ENCODE peak calls at places on chromosomes 2 and 18, in five cellular contexts. W is neural crest cell; D is mesothelial cell of epicardium; Q is activated CD4-positive, alpha-beta T cell treated with anti-CD3 and anti-CD28 coated beads, Interleukin-2, amount 50 U/mL, for 1 hour; K is HT1080. R is an unnamed sample.

GRCh38 chr2:237327191-237327590 is 86.8 kb downstream of the COL6A3 start:
- DNase-seq in K (no peak), D (no peak), W (no peak), Q (no peak), R (peak; percentile 83)

GRCh38 chr2:241636182-241636982 is 576 bp downstream of the THAP4 start:
- DNase-seq in D (no peak), Q (peak; percentile 12), W (peak; percentile 18), K (peak; percentile 36), R (no peak)

GRCh38 chr2:72984172-72984671 is 66.9 kb downstream of the EMX1 start:
- DNase-seq in D (no peak), W (no peak), K (no peak), Q (no peak), R (peak; percentile 75)

GRCh38 chr18:48290162-48290926 is 118.8 kb downstream of the ZBTB7C start:
- DNase-seq in W (no peak), D (no peak), K (peak; percentile 38), Q (no peak), R (no peak)

GRCh38 chr2:232522014-232522854 is 2.0 kb downstream of the PRSS56 start:
- DNase-seq in D (peak; percentile 61), Q (peak; percentile 70), K (no peak), W (peak; percentile 74), R (peak; percentile 87)

GRCh38 chr18:78974115-78974740 is 5.4 kb upstream of the SALL3 start:
- DNase-seq in K (no peak), W (no peak), D (no peak), Q (no peak), R (no peak)

GRCh38 chr2:127541849-127542630 is 6.6 kb downstream of the MYO7B start:
- DNase-seq in W (no peak), Q (no peak), D (no peak), K (no peak), R (no peak)

GRCh38 chr2:161017780-161018440 is 142.3 kb upstream of the TANK start:
- DNase-seq in K (no peak), D (no peak), W (no peak), Q (no peak), R (no peak)

GRCh38 chr2:240876035-240876474 is 7.4 kb downstream of the AGXT start:
- DNase-seq in D (no peak), W (no peak), K (no peak), Q (no peak), R (no peak)

GRCh38 chr2:162773352-162773751 is 65.2 kb downstream of the KCNH7 start:
- DNase-seq in Q (no peak), K (no peak), D (no peak), W (no peak), R (no peak)

GRCh38 chr2:199875400-199875799 is 24.4 kb upstream of the FTCDNL1 start:
- DNase-seq in K (no peak), D (no peak), W (no peak), Q (no peak), R (no peak)

GRCh38 chr2:220224711-220225519 is 597.5 kb downstream of the SLC4A3 start:
- DNase-seq in D (no peak), K (peak; percentile 6), W (no peak), Q (no peak), R (no peak)

GRCh38 chr2:231614559-231615057 is 21.9 kb downstream of the TEX44 start:
- DNase-seq in W (no peak), Q (no peak), D (no peak), K (no peak), R (peak; percentile 75)

GRCh38 chr2:138898855-138899254 is 118.7 kb upstream of the NXPH2 start:
- DNase-seq in D (no peak), K (no peak), W (no peak), Q (no peak), R (no peak)

GRCh38 chr2:241308267-241308666 is 7.2 kb downstream of the HDLBP start:
- DNase-seq in D (no peak), Q (no peak), K (no peak), W (no peak), R (no peak)

GRCh38 chr2:241617431-241618154 is 19.4 kb downstream of the THAP4 start:
- DNase-seq in W (no peak), D (no peak), Q (peak; percentile 16), K (no peak), R (peak; percentile 77)

GRCh38 chr2:172220111-172220510 is 117.4 kb upstream of the DLX2 start:
- DNase-seq in W (no peak), K (no peak), Q (no peak), D (no peak), R (no peak)

GRCh38 chr2:227789803-227790202 is 23.8 kb upstream of the CCL20 start:
- DNase-seq in W (no peak), K (no peak), D (no peak), Q (no peak), R (no peak)

GRCh38 chr2:240121190-240121589 is 14.9 kb downstream of the COPS9 start:
- DNase-seq in W (no peak), Q (no peak), D (no peak), K (no peak), R (no peak)

GRCh38 chr18:1392865-1393734 is 488.4 kb downstream of the ADCYAP1 start:
- DNase-seq in W (no peak), K (no peak), D (no peak), Q (no peak), R (no peak)

GRCh38 chr18:286515-287310 is 18.9 kb upstream of the THOC1 start:
- DNase-seq in W (no peak), Q (no peak), K (no peak), D (no peak), R (no peak)

GRCh38 chr2:27191107-27191829 is 20.6 kb upstream of the ATRAID start:
- DNase-seq in Q (peak; percentile 35), D (no peak), K (peak; percentile 66), W (peak; percentile 51), R (no peak)

GRCh38 chr18:55318864-55319516 is 269.0 kb downstream of the TCF4 start:
- DNase-seq in K (peak; percentile 13), W (no peak), Q (no peak), D (no peak), R (no peak)

GRCh38 chr2:144472911-144473310 is 47.0 kb downstream of the ZEB2 start:
- DNase-seq in K (no peak), D (no peak), W (no peak), Q (no peak), R (no peak)

GRCh38 chr18:28725876-28726275 is 548.9 kb upstream of the CDH2 start:
- DNase-seq in K (peak; percentile 59), W (no peak), D (no peak), Q (no peak), R (no peak)